ENCODE peak calls at places on chromosome 18, in six cellular contexts. O is epithelial cell of esophagus; B is PC-3; N is OCI-LY7; H is CD8-positive, alpha-beta T cell; Q is tibial artery. X is an unnamed sample.

GRCh38 chr18:56489901-56490300 is 148.5 kb downstream of the TXNL1 start:
- DNase-seq in O (no peak), B (no peak), N (no peak), H (no peak), Q (no peak), X (no peak)

GRCh38 chr18:36627616-36628015 is 201.2 kb downstream of the TPGS2 start:
- DNase-seq in O (peak), B (no peak), N (no peak), H (no peak), Q (no peak), X (no peak)

GRCh38 chr18:54388203-54389142 is 30.8 kb downstream of the C18orf54 start:
- DNase-seq in O (peak), B (peak), N (peak), H (no peak), Q (no peak), X (peak)

GRCh38 chr18:80192653-80193385 is 54.5 kb downstream of the PARD6G start:
- DNase-seq in O (no peak), B (no peak), N (no peak), H (no peak), Q (no peak), X (no peak)

GRCh38 chr18:23126352-23127056 is 8.8 kb upstream of the CABLES1 start:
- DNase-seq in O (no peak), B (no peak), N (no peak), H (no peak), Q (no peak), X (peak)

GRCh38 chr18:76098728-76099514 is 396.1 kb downstream of the ZNF516 start:
- DNase-seq in O (no peak), B (no peak), N (no peak), H (no peak), Q (no peak), X (no peak)

GRCh38 chr18:35852786-35853185 is 119.7 kb upstream of the RMP24 start:
- DNase-seq in O (peak), B (no peak), N (no peak), H (no peak), Q (no peak), X (no peak)

GRCh38 chr18:58392336-58393000 is 236.4 kb downstream of the ALPK2 start:
- DNase-seq in O (no peak), B (no peak), N (no peak), H (no peak), Q (no peak), X (no peak)

GRCh38 chr18:24060644-24061043 is 46.1 kb downstream of the TTC39C start:
- DNase-seq in O (no peak), B (no peak), N (no peak), H (no peak), Q (no peak), X (no peak)

GRCh38 chr18:63216911-63217311 is 102.7 kb downstream of the BCL2 start:
- DNase-seq in O (peak), B (peak), N (no peak), H (no peak), Q (no peak), X (no peak)

GRCh38 chr18:62741118-62741566 is 25.8 kb downstream of the PHLPP1 start:
- DNase-seq in O (peak), B (peak), N (no peak), H (no peak), Q (no peak), X (peak)

GRCh38 chr18:74455386-74455785 is 1.7 kb downstream of the DIPK1C start:
- DNase-seq in O (no peak), B (no peak), N (no peak), H (no peak), Q (no peak), X (no peak)

GRCh38 chr18:34339155-34339554 is 114.4 kb upstream of the NOL4 start:
- DNase-seq in O (no peak), B (no peak), N (no peak), H (no peak), Q (no peak), X (peak)

GRCh38 chr18:12312936-12313335 is 4.9 kb downstream of the TUBB6 start:
- DNase-seq in O (no peak), B (no peak), N (no peak), H (no peak), Q (no peak), X (no peak)

GRCh38 chr18:23401400-23402347 is 51.4 kb upstream of the RIOK3 start:
- DNase-seq in O (no peak), B (no peak), N (no peak), H (no peak), Q (no peak), X (no peak)

GRCh38 chr18:2897015-2897414 is 50.2 kb downstream of the EMILIN2 start:
- DNase-seq in O (no peak), B (no peak), N (no peak), H (no peak), Q (no peak), X (no peak)

GRCh38 chr18:48052291-48052840 is 121.9 kb upstream of the SMAD2 start:
- DNase-seq in O (no peak), B (no peak), N (no peak), H (no peak), Q (no peak), X (no peak)

GRCh38 chr18:77635441-77635840 is 385.8 kb downstream of the GALR1 start:
- DNase-seq in O (no peak), B (no peak), N (no peak), H (no peak), Q (peak), X (no peak)

GRCh38 chr18:64488698-64489097 is 339.8 kb upstream of the LINC00305 start:
- DNase-seq in O (no peak), B (no peak), N (no peak), H (no peak), Q (no peak), X (no peak)

GRCh38 chr18:57446322-57446721 is 11.1 kb downstream of the ONECUT2 start:
- DNase-seq in O (peak), B (peak), N (peak), H (no peak), Q (no peak), X (no peak)

GRCh38 chr18:48656582-48656981 is 117.8 kb downstream of the CTIF start:
- DNase-seq in O (no peak), B (no peak), N (no peak), H (no peak), Q (no peak), X (peak)

GRCh38 chr18:68991281-68991680 is 193.4 kb downstream of the CCDC102B start:
- DNase-seq in O (no peak), B (peak), N (no peak), H (no peak), Q (no peak), X (peak)

GRCh38 chr18:53556450-53556849 is 668.0 kb downstream of the MBD2 start:
- DNase-seq in O (no peak), B (no peak), N (no peak), H (no peak), Q (no peak), X (no peak)

GRCh38 chr18:76256897-76257500 is 238.0 kb downstream of the ZNF516 start:
- DNase-seq in O (peak), B (peak), N (peak), H (no peak), Q (no peak), X (peak)

GRCh38 chr18:48170651-48171050 is 238.5 kb downstream of the ZBTB7C start:
- DNase-seq in O (no peak), B (no peak), N (no peak), H (no peak), Q (no peak), X (no peak)

GRCh38 chr18:59547691-59548182 is 149.5 kb downstream of the CCBE1 start:
- DNase-seq in O (peak), B (no peak), N (no peak), H (no peak), Q (no peak), X (no peak)
- TF ChIP-seq CTCF in O (no peak), B (no peak), N (no peak), H (no peak), Q (no peak), X (no peak)

GRCh38 chr18:40249390-40250080 is 1705.5 kb upstream of the PIK3C3 start:
- DNase-seq in O (peak), B (no peak), N (no peak), H (no peak), Q (no peak), X (no peak)
- TF ChIP-seq CTCF in O (no peak), B (no peak), N (no peak), H (no peak), Q (no peak), X (no peak)

GRCh38 chr18:27750014-27750413 is 426.9 kb downstream of the CDH2 start:
- DNase-seq in O (peak), B (peak), N (peak), H (no peak), Q (no peak), X (peak)
- TF ChIP-seq CTCF in O (peak), B (peak), N (peak), H (no peak), Q (no peak), X (peak)

GRCh38 chr18:27361477-27361876 is 176.4 kb upstream of the CHST9 start:
- DNase-seq in O (no peak), B (no peak), N (no peak), H (no peak), Q (no peak), X (no peak)

GRCh38 chr18:27366151-27366550 is 181.0 kb upstream of the CHST9 start:
- DNase-seq in O (peak), B (no peak), N (no peak), H (no peak), Q (no peak), X (no peak)

GRCh38 chr18:27363918-27364317 is 178.8 kb upstream of the CHST9 start:
- DNase-seq in O (peak), B (peak), N (peak), H (no peak), Q (no peak), X (peak)
- TF ChIP-seq CTCF in O (peak), B (peak), N (peak), H (no peak), Q (no peak), X (peak)

DNA sequence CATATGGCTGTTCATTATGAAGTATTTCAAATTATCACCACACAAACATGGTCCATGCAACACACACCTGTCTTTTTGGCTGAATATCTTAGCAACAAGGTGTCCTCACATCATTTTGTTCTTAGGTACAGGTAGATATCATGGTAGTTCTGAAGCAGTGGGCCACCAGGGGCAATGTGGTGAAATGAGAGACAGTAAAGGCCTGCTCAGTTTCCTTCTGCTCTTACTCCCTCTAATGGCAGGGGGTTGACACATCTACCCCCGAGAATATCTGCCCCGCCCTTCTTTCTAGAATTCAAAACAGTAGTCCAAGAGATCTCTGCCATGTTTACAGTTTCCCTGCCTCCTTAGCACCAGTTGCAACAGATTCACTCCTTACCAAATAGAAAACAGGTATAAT is 147.0 kb upstream of the KLHL14 start:
- DNase-seq in O (peak), B (peak), N (peak), H (no peak), Q (no peak), X (peak)
- TF ChIP-seq CTCF in O (peak), B (peak), N (peak), H (no peak), Q (no peak), X (peak)

GRCh38 chr18:10078053-10078452 is 164.2 kb downstream of the VAPA start:
- DNase-seq in O (no peak), B (no peak), N (no peak), H (no peak), Q (no peak), X (no peak)

GRCh38 chr18:10074122-10074521 is 160.3 kb downstream of the VAPA start:
- DNase-seq in O (peak), B (peak), N (no peak), H (no peak), Q (no peak), X (no peak)

GRCh38 chr18:10080372-10080771 is 166.6 kb downstream of the VAPA start:
- DNase-seq in O (no peak), B (no peak), N (no peak), H (no peak), Q (no peak), X (no peak)

GRCh38 chr18:10072659-10073309 is 159.0 kb downstream of the VAPA start:
- DNase-seq in O (peak), B (peak), N (no peak), H (no peak), Q (no peak), X (no peak)

DNA sequence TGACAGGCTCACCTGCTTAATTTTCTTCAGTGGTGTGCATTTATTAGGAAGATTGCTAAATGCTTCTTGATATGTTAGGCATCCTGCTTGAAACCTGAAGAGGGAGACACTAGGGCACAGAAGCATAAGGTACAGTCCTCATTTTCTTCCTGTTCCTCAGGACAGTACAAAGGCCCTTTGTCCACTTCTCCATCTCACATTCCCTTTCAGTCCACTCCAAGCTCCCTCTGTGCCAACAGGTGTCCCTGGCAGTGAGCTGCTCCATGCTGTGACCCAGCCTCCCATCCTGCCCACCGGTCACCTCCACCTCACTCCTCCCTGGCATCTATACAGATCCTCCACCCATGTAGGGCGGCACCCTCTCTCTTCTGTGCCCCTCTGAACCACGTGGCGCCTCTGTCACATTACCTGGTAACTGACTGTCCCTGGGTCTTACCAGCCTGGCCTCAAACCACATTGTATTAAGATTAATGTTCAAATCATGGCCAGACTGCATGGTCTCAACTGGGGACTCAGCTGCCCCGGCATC is 162.8 kb downstream of the VAPA start:
- DNase-seq in O (no peak), B (no peak), N (no peak), H (no peak), Q (no peak), X (no peak)
- TF ChIP-seq CTCF in O (no peak), B (no peak), N (no peak), H (no peak), Q (no peak), X (peak)

DNA sequence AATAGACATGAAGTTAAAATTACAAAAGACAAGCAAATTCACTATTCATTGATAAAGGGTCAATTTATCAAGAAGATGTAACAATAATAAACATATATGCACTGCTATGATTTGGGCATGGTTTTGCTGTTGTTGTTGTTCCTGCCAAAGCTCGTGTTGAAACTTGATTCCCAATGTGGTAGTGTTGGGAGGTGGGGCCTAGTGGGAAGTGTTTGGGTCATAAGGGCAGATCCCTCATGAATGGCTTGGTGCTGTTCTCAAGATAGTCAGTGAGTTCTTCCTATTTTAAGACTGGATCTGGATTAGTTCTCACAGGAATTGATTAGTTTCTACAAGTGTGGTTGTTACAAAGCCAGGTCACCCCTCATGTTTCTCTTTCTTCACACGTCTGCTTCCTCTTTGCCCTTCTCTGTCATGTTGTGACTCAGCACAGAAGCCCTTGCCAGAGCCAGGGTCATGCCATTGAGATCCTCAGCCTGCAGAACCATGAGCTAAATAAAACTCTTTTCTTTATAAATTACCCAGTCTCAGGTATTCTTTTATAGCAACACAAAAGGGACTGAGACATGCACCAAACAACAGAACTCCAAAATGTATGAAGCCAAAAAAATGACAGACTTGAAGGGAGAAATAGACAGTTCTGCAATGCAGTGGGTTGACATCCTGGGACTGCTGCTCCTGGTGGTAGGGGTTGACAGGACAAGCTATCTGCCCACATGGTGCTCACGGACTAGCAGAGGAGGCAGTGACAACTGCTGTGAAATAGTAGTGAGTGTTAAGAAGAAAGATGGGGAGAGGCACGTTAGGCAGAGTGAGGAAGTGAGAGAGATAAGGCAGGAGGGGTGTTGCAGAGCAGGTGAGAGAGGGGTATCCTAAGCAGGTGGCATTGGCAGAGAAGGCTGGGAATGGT is 18.6 kb upstream of the SKA1 start:
- DNase-seq in O (peak), B (no peak), N (peak), H (no peak), Q (no peak), X (no peak)
- TF ChIP-seq CTCF in O (no peak), B (no peak), N (peak), H (no peak), Q (no peak), X (no peak)

GRCh38 chr18:21743166-21743831 is 2.7 kb downstream of the MIB1 start:
- DNase-seq in O (no peak), B (no peak), N (no peak), H (no peak), Q (no peak), X (no peak)

GRCh38 chr18:21742323-21742687 is 1.7 kb downstream of the MIB1 start:
- DNase-seq in O (peak), B (peak), N (peak), H (no peak), Q (no peak), X (no peak)

GRCh38 chr18:21740724-21741510 is at the start of gene MIB1:
- DNase-seq in O (no peak), B (no peak), N (peak), H (peak), Q (peak), X (peak)

GRCh38 chr18:21740474-21740723 is 193 bp upstream of the MIB1 start:
- DNase-seq in O (peak), B (peak), N (peak), H (peak), Q (peak), X (no peak)

DNA sequence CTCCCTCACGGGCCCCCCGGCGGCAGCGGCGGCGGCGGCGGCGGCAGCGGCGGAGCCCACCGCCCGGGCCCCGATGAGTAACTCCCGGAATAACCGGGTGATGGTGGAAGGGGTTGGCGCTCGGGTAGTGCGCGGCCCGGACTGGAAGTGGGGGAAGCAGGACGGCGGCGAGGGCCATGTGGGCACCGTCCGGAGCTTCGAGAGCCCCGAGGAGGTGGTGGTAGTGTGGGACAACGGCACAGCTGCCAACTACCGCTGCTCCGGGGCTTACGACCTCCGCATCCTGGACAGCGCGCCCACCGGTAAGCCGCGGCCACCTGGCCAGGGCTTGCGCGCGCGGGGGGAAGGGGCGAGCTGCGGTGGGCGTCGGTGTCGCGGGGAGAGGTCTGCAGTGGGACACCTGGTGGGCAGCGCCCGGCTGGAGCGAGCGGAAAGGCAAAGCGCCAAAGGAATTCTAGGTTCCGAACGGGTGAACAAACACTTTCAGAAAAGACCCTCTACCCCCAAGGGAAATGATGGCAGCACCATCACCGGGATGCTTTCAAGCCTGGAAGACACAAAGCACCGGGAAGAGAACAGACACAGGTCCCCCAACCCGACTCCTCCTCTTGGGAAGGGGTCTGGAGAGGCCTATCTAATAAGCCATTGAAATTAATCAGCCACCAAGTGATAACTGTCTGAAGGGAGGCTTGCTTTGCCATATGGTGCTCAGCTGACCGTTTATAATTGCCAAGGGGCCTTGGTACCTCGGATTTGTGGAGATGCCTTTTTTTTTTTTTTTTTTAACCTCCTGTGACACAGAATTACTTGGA is 1.1 kb downstream of the MIB1 start:
- DNase-seq in O (peak), B (no peak), N (peak), H (no peak), Q (peak), X (peak)
- TF ChIP-seq CTCF in O (no peak), B (no peak), N (peak), H (no peak), Q (no peak), X (no peak)